ENCODE peak calls at places on chromosome 20, in nine cellular contexts. One of them, this sample, is unnamed.

GRCh38 chr20:60003776-60004175 is 45.6 kb downstream of the CDH26 start:
- DNase-seq in NCI-H774: no peak
- DNase-seq in stimulated activated CD8-positive, alpha-beta memory T cell treated with anti-CD3 and anti-CD28 coated beads, Interleukin-7, amount 100 ng/mL, for 1 hour: no peak
- DNase-seq in CD8-positive, alpha-beta T cell: no peak
- DNase-seq in DND-41: no peak
- DNase-seq in pancreas: no peak
- DNase-seq in GM13977: no peak
- DNase-seq in effector memory CD8-positive, alpha-beta T cell: no peak
- DNase-seq in stimulated activated CD4-positive, alpha-beta T cell treated with anti-CD3 and anti-CD28 coated beads, TNF-alpha, amount 100 ng/mL, for 48 hours: no peak
- DNase-seq in this sample: no peak

GRCh38 chr20:36632487-36633284 is 13.3 kb downstream of the SLA2 start:
- DNase-seq in NCI-H774: no peak
- DNase-seq in stimulated activated CD8-positive, alpha-beta memory T cell treated with anti-CD3 and anti-CD28 coated beads, Interleukin-7, amount 100 ng/mL, for 1 hour: no peak
- DNase-seq in CD8-positive, alpha-beta T cell: no peak
- DNase-seq in DND-41: no peak
- DNase-seq in pancreas: no peak
- DNase-seq in GM13977: no peak
- DNase-seq in effector memory CD8-positive, alpha-beta T cell: no peak
- DNase-seq in stimulated activated CD4-positive, alpha-beta T cell treated with anti-CD3 and anti-CD28 coated beads, TNF-alpha, amount 100 ng/mL, for 48 hours: no peak
- DNase-seq in this sample: no peak

GRCh38 chr20:25315418-25316210 is 67.7 kb downstream of the PYGB start:
- DNase-seq in NCI-H774: no peak
- DNase-seq in stimulated activated CD8-positive, alpha-beta memory T cell treated with anti-CD3 and anti-CD28 coated beads, Interleukin-7, amount 100 ng/mL, for 1 hour: no peak
- DNase-seq in CD8-positive, alpha-beta T cell: no peak
- DNase-seq in DND-41: no peak
- DNase-seq in pancreas: no peak
- DNase-seq in GM13977: no peak
- DNase-seq in effector memory CD8-positive, alpha-beta T cell: no peak
- DNase-seq in stimulated activated CD4-positive, alpha-beta T cell treated with anti-CD3 and anti-CD28 coated beads, TNF-alpha, amount 100 ng/mL, for 48 hours: no peak
- DNase-seq in this sample: peak; percentile 65

GRCh38 chr20:46830886-46831632 is 63.6 kb upstream of the EYA2 start:
- DNase-seq in NCI-H774: no peak
- DNase-seq in stimulated activated CD8-positive, alpha-beta memory T cell treated with anti-CD3 and anti-CD28 coated beads, Interleukin-7, amount 100 ng/mL, for 1 hour: no peak
- DNase-seq in CD8-positive, alpha-beta T cell: no peak
- DNase-seq in DND-41: no peak
- DNase-seq in pancreas: no peak
- DNase-seq in GM13977: no peak
- DNase-seq in effector memory CD8-positive, alpha-beta T cell: no peak
- DNase-seq in stimulated activated CD4-positive, alpha-beta T cell treated with anti-CD3 and anti-CD28 coated beads, TNF-alpha, amount 100 ng/mL, for 48 hours: no peak
- DNase-seq in this sample: no peak

GRCh38 chr20:39676857-39677351 is 714.8 kb downstream of the DHX35 start:
- DNase-seq in NCI-H774: peak; percentile 56
- DNase-seq in stimulated activated CD8-positive, alpha-beta memory T cell treated with anti-CD3 and anti-CD28 coated beads, Interleukin-7, amount 100 ng/mL, for 1 hour: no peak
- DNase-seq in CD8-positive, alpha-beta T cell: no peak
- DNase-seq in DND-41: no peak
- DNase-seq in pancreas: peak; percentile 21
- DNase-seq in GM13977: peak; percentile 22
- DNase-seq in effector memory CD8-positive, alpha-beta T cell: no peak
- DNase-seq in stimulated activated CD4-positive, alpha-beta T cell treated with anti-CD3 and anti-CD28 coated beads, TNF-alpha, amount 100 ng/mL, for 48 hours: no peak
- DNase-seq in this sample: peak; percentile 7

GRCh38 chr20:18669241-18670019 is 81.6 kb downstream of the DTD1 start:
- DNase-seq in NCI-H774: no peak
- DNase-seq in stimulated activated CD8-positive, alpha-beta memory T cell treated with anti-CD3 and anti-CD28 coated beads, Interleukin-7, amount 100 ng/mL, for 1 hour: no peak
- DNase-seq in CD8-positive, alpha-beta T cell: no peak
- DNase-seq in DND-41: no peak
- DNase-seq in pancreas: no peak
- DNase-seq in GM13977: no peak
- DNase-seq in effector memory CD8-positive, alpha-beta T cell: no peak
- DNase-seq in stimulated activated CD4-positive, alpha-beta T cell treated with anti-CD3 and anti-CD28 coated beads, TNF-alpha, amount 100 ng/mL, for 48 hours: no peak
- DNase-seq in this sample: peak; percentile 72

GRCh38 chr20:58552366-58552934 is 37.3 kb upstream of the APCDD1L start:
- DNase-seq in NCI-H774: no peak
- DNase-seq in stimulated activated CD8-positive, alpha-beta memory T cell treated with anti-CD3 and anti-CD28 coated beads, Interleukin-7, amount 100 ng/mL, for 1 hour: no peak
- DNase-seq in CD8-positive, alpha-beta T cell: no peak
- DNase-seq in DND-41: no peak
- DNase-seq in pancreas: no peak
- DNase-seq in GM13977: no peak
- DNase-seq in effector memory CD8-positive, alpha-beta T cell: no peak
- DNase-seq in stimulated activated CD4-positive, alpha-beta T cell treated with anti-CD3 and anti-CD28 coated beads, TNF-alpha, amount 100 ng/mL, for 48 hours: no peak
- DNase-seq in this sample: no peak

GRCh38 chr20:10640897-10641296 is 32.9 kb downstream of the JAG1 start:
- DNase-seq in NCI-H774: no peak
- DNase-seq in stimulated activated CD8-positive, alpha-beta memory T cell treated with anti-CD3 and anti-CD28 coated beads, Interleukin-7, amount 100 ng/mL, for 1 hour: no peak
- DNase-seq in CD8-positive, alpha-beta T cell: no peak
- DNase-seq in DND-41: no peak
- DNase-seq in pancreas: no peak
- DNase-seq in GM13977: no peak
- DNase-seq in effector memory CD8-positive, alpha-beta T cell: no peak
- DNase-seq in stimulated activated CD4-positive, alpha-beta T cell treated with anti-CD3 and anti-CD28 coated beads, TNF-alpha, amount 100 ng/mL, for 48 hours: no peak
- DNase-seq in this sample: no peak

GRCh38 chr20:13286052-13286451 is 65.0 kb downstream of the ISM1 start:
- DNase-seq in NCI-H774: no peak
- DNase-seq in stimulated activated CD8-positive, alpha-beta memory T cell treated with anti-CD3 and anti-CD28 coated beads, Interleukin-7, amount 100 ng/mL, for 1 hour: no peak
- DNase-seq in CD8-positive, alpha-beta T cell: no peak
- DNase-seq in DND-41: no peak
- DNase-seq in pancreas: no peak
- DNase-seq in GM13977: no peak
- DNase-seq in effector memory CD8-positive, alpha-beta T cell: no peak
- DNase-seq in stimulated activated CD4-positive, alpha-beta T cell treated with anti-CD3 and anti-CD28 coated beads, TNF-alpha, amount 100 ng/mL, for 48 hours: no peak
- DNase-seq in this sample: no peak

GRCh38 chr20:50320910-50321796 is 130.5 kb downstream of the CEBPB start:
- DNase-seq in NCI-H774: no peak
- DNase-seq in stimulated activated CD8-positive, alpha-beta memory T cell treated with anti-CD3 and anti-CD28 coated beads, Interleukin-7, amount 100 ng/mL, for 1 hour: no peak
- DNase-seq in CD8-positive, alpha-beta T cell: no peak
- DNase-seq in DND-41: no peak
- DNase-seq in pancreas: peak; percentile 90
- DNase-seq in GM13977: no peak
- DNase-seq in effector memory CD8-positive, alpha-beta T cell: no peak
- DNase-seq in stimulated activated CD4-positive, alpha-beta T cell treated with anti-CD3 and anti-CD28 coated beads, TNF-alpha, amount 100 ng/mL, for 48 hours: no peak
- DNase-seq in this sample: peak; percentile 98

GRCh38 chr20:7993703-7994102 is 25.9 kb downstream of the TMX4 start:
- DNase-seq in NCI-H774: no peak
- DNase-seq in stimulated activated CD8-positive, alpha-beta memory T cell treated with anti-CD3 and anti-CD28 coated beads, Interleukin-7, amount 100 ng/mL, for 1 hour: no peak
- DNase-seq in CD8-positive, alpha-beta T cell: no peak
- DNase-seq in DND-41: no peak
- DNase-seq in pancreas: no peak
- DNase-seq in GM13977: no peak
- DNase-seq in effector memory CD8-positive, alpha-beta T cell: no peak
- DNase-seq in stimulated activated CD4-positive, alpha-beta T cell treated with anti-CD3 and anti-CD28 coated beads, TNF-alpha, amount 100 ng/mL, for 48 hours: no peak
- DNase-seq in this sample: no peak

GRCh38 chr20:33081411-33082154 is 2.1 kb downstream of the BPIFB4 start:
- DNase-seq in NCI-H774: no peak
- DNase-seq in stimulated activated CD8-positive, alpha-beta memory T cell treated with anti-CD3 and anti-CD28 coated beads, Interleukin-7, amount 100 ng/mL, for 1 hour: no peak
- DNase-seq in CD8-positive, alpha-beta T cell: no peak
- DNase-seq in DND-41: no peak
- DNase-seq in pancreas: no peak
- DNase-seq in GM13977: no peak
- DNase-seq in effector memory CD8-positive, alpha-beta T cell: no peak
- DNase-seq in stimulated activated CD4-positive, alpha-beta T cell treated with anti-CD3 and anti-CD28 coated beads, TNF-alpha, amount 100 ng/mL, for 48 hours: no peak
- DNase-seq in this sample: no peak

GRCh38 chr20:4234128-4234527 is 218.8 kb upstream of the RNF24 start:
- DNase-seq in NCI-H774: no peak
- DNase-seq in stimulated activated CD8-positive, alpha-beta memory T cell treated with anti-CD3 and anti-CD28 coated beads, Interleukin-7, amount 100 ng/mL, for 1 hour: no peak
- DNase-seq in CD8-positive, alpha-beta T cell: no peak
- DNase-seq in DND-41: no peak
- DNase-seq in pancreas: peak; percentile 62
- DNase-seq in GM13977: no peak
- DNase-seq in effector memory CD8-positive, alpha-beta T cell: no peak
- DNase-seq in stimulated activated CD4-positive, alpha-beta T cell treated with anti-CD3 and anti-CD28 coated beads, TNF-alpha, amount 100 ng/mL, for 48 hours: no peak
- DNase-seq in this sample: peak; percentile 73

GRCh38 chr20:22686097-22686496 is 101.7 kb upstream of the FOXA2 start:
- DNase-seq in NCI-H774: peak; percentile 63
- DNase-seq in stimulated activated CD8-positive, alpha-beta memory T cell treated with anti-CD3 and anti-CD28 coated beads, Interleukin-7, amount 100 ng/mL, for 1 hour: no peak
- DNase-seq in CD8-positive, alpha-beta T cell: no peak
- DNase-seq in DND-41: no peak
- DNase-seq in pancreas: peak; percentile 48
- DNase-seq in GM13977: no peak
- DNase-seq in effector memory CD8-positive, alpha-beta T cell: no peak
- DNase-seq in stimulated activated CD4-positive, alpha-beta T cell treated with anti-CD3 and anti-CD28 coated beads, TNF-alpha, amount 100 ng/mL, for 48 hours: no peak
- DNase-seq in this sample: peak; percentile 13

GRCh38 chr20:59159822-59160740 is 3.5 kb upstream of the ZNF831 start:
- DNase-seq in NCI-H774: peak; percentile 26
- DNase-seq in stimulated activated CD8-positive, alpha-beta memory T cell treated with anti-CD3 and anti-CD28 coated beads, Interleukin-7, amount 100 ng/mL, for 1 hour: no peak
- DNase-seq in CD8-positive, alpha-beta T cell: no peak
- DNase-seq in DND-41: no peak
- DNase-seq in pancreas: no peak
- DNase-seq in GM13977: no peak
- DNase-seq in effector memory CD8-positive, alpha-beta T cell: peak; percentile 22
- DNase-seq in stimulated activated CD4-positive, alpha-beta T cell treated with anti-CD3 and anti-CD28 coated beads, TNF-alpha, amount 100 ng/mL, for 48 hours: no peak
- DNase-seq in this sample: no peak

GRCh38 chr20:3420211-3420707 is 12.8 kb upstream of the DNAAF9 start:
- DNase-seq in NCI-H774: no peak
- DNase-seq in stimulated activated CD8-positive, alpha-beta memory T cell treated with anti-CD3 and anti-CD28 coated beads, Interleukin-7, amount 100 ng/mL, for 1 hour: no peak
- DNase-seq in CD8-positive, alpha-beta T cell: peak; percentile 14
- DNase-seq in DND-41: no peak
- DNase-seq in pancreas: no peak
- DNase-seq in GM13977: peak; percentile 80
- DNase-seq in effector memory CD8-positive, alpha-beta T cell: peak; percentile 8
- DNase-seq in stimulated activated CD4-positive, alpha-beta T cell treated with anti-CD3 and anti-CD28 coated beads, TNF-alpha, amount 100 ng/mL, for 48 hours: peak; percentile 22
- DNase-seq in this sample: no peak

This sample was measured in astrocyte of the hippocampus.